ENCODE peak calls at places on chromosomes 6 and 20, in ten cellular contexts. U, A, F, R, N, O, B, S, I and D are unnamed samples.

GRCh38 chr6:138105880-138106664 is 1.1 kb downstream of the PERP start:
- DNase-seq in U (peak), A (no peak), F (no peak), R (no peak), N (peak), O (no peak), B (peak), S (no peak), I (no peak), D (no peak)

GRCh38 chr20:62178316-62179161 is 4.3 kb upstream of the MTG2 start:
- DNase-seq in U (no peak), A (no peak), F (peak), R (no peak), N (no peak), O (no peak), B (no peak), S (no peak), I (no peak), D (no peak)

GRCh38 chr6:115634899-115635298 is 425.8 kb downstream of the FRK start:
- DNase-seq in U (no peak), A (no peak), F (no peak), R (no peak), N (no peak), O (no peak), B (no peak), S (no peak), I (no peak), D (no peak)

GRCh38 chr6:63272397-63272796 is 47.4 kb downstream of the LGSN start:
- DNase-seq in U (peak), A (no peak), F (no peak), R (no peak), N (peak), O (no peak), B (no peak), S (no peak), I (no peak), D (no peak)

GRCh38 chr20:35451295-35451694 is 4.1 kb upstream of the CEP250 start:
- DNase-seq in U (no peak), A (no peak), F (no peak), R (peak), N (no peak), O (no peak), B (no peak), S (no peak), I (no peak), D (no peak)

GRCh38 chr20:32563311-32564272 is 21.5 kb downstream of the NOL4L start:
- DNase-seq in U (no peak), A (no peak), F (no peak), R (no peak), N (no peak), O (no peak), B (no peak), S (no peak), I (no peak), D (no peak)

GRCh38 chr6:158060447-158061360 is 79.0 kb downstream of the SYNJ2 start:
- DNase-seq in U (peak), A (peak), F (peak), R (peak), N (peak), O (no peak), B (peak), S (no peak), I (peak), D (peak)

GRCh38 chr6:56642366-56643261 is at the start of gene DST:
- DNase-seq in U (peak), A (peak), F (no peak), R (peak), N (peak), O (no peak), B (no peak), S (no peak), I (no peak), D (no peak)

GRCh38 chr6:133645000-133645619 is 243.8 kb upstream of the TCF21 start:
- DNase-seq in U (peak), A (no peak), F (no peak), R (no peak), N (no peak), O (no peak), B (no peak), S (no peak), I (peak), D (peak)

GRCh38 chr20:63782051-63782471 is 42.5 kb downstream of the SLC2A4RG start:
- DNase-seq in U (no peak), A (no peak), F (no peak), R (no peak), N (no peak), O (no peak), B (no peak), S (peak), I (no peak), D (no peak)

GRCh38 chr6:82889117-82889516 is 176.5 kb downstream of the UBE3D start:
- DNase-seq in U (no peak), A (no peak), F (no peak), R (no peak), N (no peak), O (no peak), B (no peak), S (no peak), I (no peak), D (no peak)

GRCh38 chr6:135604035-135604865 is 106.7 kb upstream of the AHI1 start:
- DNase-seq in U (no peak), A (no peak), F (no peak), R (no peak), N (no peak), O (no peak), B (no peak), S (no peak), I (no peak), D (no peak)

GRCh38 chr6:223763-224162 is 68.5 kb upstream of the DUSP22 start:
- DNase-seq in U (peak), A (no peak), F (no peak), R (no peak), N (no peak), O (no peak), B (no peak), S (no peak), I (no peak), D (no peak)

GRCh38 chr6:116144590-116144989 is 18.7 kb upstream of the COL10A1 start:
- DNase-seq in U (peak), A (no peak), F (no peak), R (no peak), N (no peak), O (no peak), B (no peak), S (no peak), I (no peak), D (no peak)

GRCh38 chr6:138503881-138504680 is 4.8 kb upstream of the NHSL1 start:
- DNase-seq in U (no peak), A (no peak), F (no peak), R (no peak), N (no peak), O (no peak), B (no peak), S (no peak), I (no peak), D (no peak)

GRCh38 chr6:133341607-133342158 is 100.5 kb downstream of the EYA4 start:
- DNase-seq in U (peak), A (no peak), F (no peak), R (no peak), N (peak), O (no peak), B (no peak), S (no peak), I (no peak), D (no peak)

GRCh38 chr20:46031701-46032254 is 2.8 kb downstream of the SLC12A5 start:
- DNase-seq in U (no peak), A (no peak), F (no peak), R (no peak), N (no peak), O (no peak), B (no peak), S (no peak), I (no peak), D (no peak)

GRCh38 chr6:64497634-64498033 is 862.0 kb downstream of the PHF3 start:
- DNase-seq in U (no peak), A (no peak), F (no peak), R (no peak), N (peak), O (no peak), B (no peak), S (no peak), I (no peak), D (no peak)

GRCh38 chr20:17995967-17996819 is 27.4 kb downstream of the MGME1 start:
- DNase-seq in U (peak), A (peak), F (no peak), R (no peak), N (peak), O (no peak), B (no peak), S (no peak), I (peak), D (peak)

GRCh38 chr6:88983532-88983931 is 20.1 kb upstream of the RNGTT start:
- DNase-seq in U (peak), A (peak), F (no peak), R (no peak), N (peak), O (no peak), B (peak), S (no peak), I (no peak), D (peak)

GRCh38 chr6:138307816-138308727 is 69.6 kb upstream of the SMIM28 start:
- DNase-seq in U (no peak), A (no peak), F (no peak), R (no peak), N (no peak), O (peak), B (peak), S (no peak), I (peak), D (no peak)

GRCh38 chr6:60867548-60867947 is 1418.5 kb downstream of the KHDRBS2 start:
- DNase-seq in U (no peak), A (no peak), F (no peak), R (no peak), N (no peak), O (no peak), B (no peak), S (no peak), I (no peak), D (no peak)

GRCh38 chr20:825710-826421 is 7.6 kb upstream of the FAM110A start:
- DNase-seq in U (peak), A (no peak), F (no peak), R (no peak), N (no peak), O (no peak), B (peak), S (no peak), I (no peak), D (peak)

GRCh38 chr6:21110684-21111398 is 482.7 kb upstream of the SOX4 start:
- DNase-seq in U (no peak), A (no peak), F (no peak), R (no peak), N (no peak), O (no peak), B (no peak), S (no peak), I (no peak), D (no peak)

GRCh38 chr20:2693996-2694471 is 1.5 kb downstream of the EBF4 start:
- DNase-seq in U (no peak), A (no peak), F (no peak), R (no peak), N (peak), O (no peak), B (no peak), S (no peak), I (no peak), D (peak)

GRCh38 chr6:159473844-159474243 is 219.2 kb downstream of the SOD2 start:
- DNase-seq in U (no peak), A (no peak), F (no peak), R (no peak), N (no peak), O (no peak), B (peak), S (no peak), I (peak), D (peak)

GRCh38 chr6:123909989-123910388 is 106.3 kb downstream of the NKAIN2 start:
- DNase-seq in U (no peak), A (no peak), F (no peak), R (no peak), N (peak), O (no peak), B (no peak), S (no peak), I (no peak), D (no peak)

GRCh38 chr6:45323656-45324224 is 4.4 kb upstream of the RUNX2 start:
- DNase-seq in U (no peak), A (no peak), F (no peak), R (no peak), N (no peak), O (no peak), B (no peak), S (no peak), I (no peak), D (no peak)
- H3K27ac ChIP-seq in U (no peak), A (no peak), F (no peak), R (no peak), N (no peak), O (no peak), B (no peak), S (no peak), I (no peak), D (no peak)

DNA sequence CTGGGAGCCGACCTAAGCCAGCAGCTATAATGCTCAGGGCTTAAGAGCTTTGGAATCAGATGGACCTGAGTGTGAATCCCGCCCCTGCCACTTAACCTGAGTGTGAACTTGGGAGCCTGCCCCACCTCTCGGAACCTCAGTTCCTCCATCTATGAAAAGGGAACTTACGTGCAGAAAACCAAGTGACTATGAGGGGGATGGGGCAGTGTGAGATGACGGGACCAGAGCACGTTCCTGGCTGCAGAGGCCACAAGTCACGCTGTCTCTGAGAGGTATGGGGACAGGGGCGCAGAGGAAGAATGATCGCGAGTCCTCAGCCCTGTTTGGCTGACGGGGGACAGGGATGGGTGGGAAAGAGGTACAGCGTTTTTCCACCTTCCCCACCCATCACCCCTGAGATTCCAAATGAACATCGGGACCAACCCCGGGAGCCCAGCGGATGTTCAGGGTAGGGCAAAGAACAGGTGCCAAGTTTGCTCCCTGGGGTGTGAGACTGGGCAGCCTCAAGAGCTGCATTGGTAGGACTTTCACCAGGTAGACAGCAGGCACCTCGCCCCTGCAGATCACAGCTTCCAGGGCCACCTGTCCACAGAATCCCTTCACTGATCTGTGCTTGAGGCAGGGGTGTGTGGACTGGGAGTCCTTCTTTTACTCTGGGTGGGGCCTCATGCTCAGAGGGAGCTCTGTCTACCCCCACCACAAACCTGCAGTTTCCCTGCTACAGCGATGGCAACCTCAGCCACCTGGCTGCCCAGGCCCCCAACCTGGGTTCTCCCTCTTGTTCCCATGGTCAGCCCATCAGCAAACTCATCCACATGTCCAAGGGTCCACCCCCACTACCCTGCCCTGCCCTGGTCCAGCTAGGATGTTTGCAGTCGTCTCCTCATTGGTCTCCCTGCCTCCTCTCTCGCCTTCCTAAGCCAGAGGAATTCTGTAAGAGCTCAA is 85.8 kb downstream of the CEBPB start:
- DNase-seq in U (no peak), A (no peak), F (peak), R (no peak), N (no peak), O (no peak), B (no peak), S (no peak), I (no peak), D (no peak)
- TF ChIP-seq POLR2A in U (no peak), A (no peak), F (peak), R (no peak), N (no peak), O (no peak), B (no peak), S (no peak), I (no peak), D (no peak)

GRCh38 chr20:38559764-38560163 is 21.2 kb upstream of the ADIG start:
- DNase-seq in U (peak), A (no peak), F (no peak), R (no peak), N (no peak), O (no peak), B (no peak), S (no peak), I (no peak), D (no peak)
- H3K27ac ChIP-seq in U (no peak), A (no peak), F (no peak), R (no peak), N (peak), O (no peak), B (no peak), S (no peak), I (no peak), D (no peak)

DNA sequence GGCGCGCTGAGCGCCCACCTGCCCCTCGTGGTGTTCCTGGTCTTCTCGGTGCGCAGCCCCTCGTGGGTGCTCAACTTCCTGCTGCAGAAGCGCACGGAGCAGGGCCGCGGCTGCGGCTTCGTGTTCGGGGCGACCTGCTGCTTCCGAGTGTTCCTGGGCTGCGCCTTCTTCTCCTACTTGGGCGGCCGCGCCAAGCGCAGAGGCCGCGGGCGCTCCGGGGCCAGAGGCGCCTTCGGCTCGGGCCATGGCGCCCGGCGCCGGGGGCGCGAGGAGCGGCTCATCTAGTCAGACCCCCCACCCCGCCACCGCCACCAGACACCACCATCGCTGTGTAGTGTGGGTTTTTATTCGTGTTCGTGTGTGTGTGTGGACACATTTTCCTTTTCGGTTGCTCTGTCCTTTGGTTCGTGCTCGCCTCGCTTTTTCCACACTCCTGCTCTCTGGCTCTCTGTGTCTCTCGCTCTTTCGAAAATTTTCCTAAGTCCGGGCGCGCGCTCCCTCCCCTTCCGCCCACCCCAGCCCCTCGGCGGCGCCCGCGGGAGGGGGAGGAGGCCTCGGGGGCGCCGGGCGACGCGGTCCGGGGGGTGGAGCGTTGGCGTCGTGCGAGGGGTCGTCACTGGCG is 38.0 kb downstream of the GNAS start:
- DNase-seq in U (peak), A (peak), F (peak), R (peak), N (peak), O (no peak), B (peak), S (no peak), I (peak), D (peak)
- TF ChIP-seq POLR2A in U (peak), A (peak), F (no peak), R (no peak), N (peak), O (peak), B (peak), S (peak), I (peak), D (no peak)

GRCh38 chr20:25055711-25056492 is 2.0 kb downstream of the ACSS1 start:
- DNase-seq in U (peak), A (no peak), F (no peak), R (no peak), N (peak), O (no peak), B (peak), S (no peak), I (peak), D (peak)

GRCh38 chr20:25058051-25058796 is at the start of gene ACSS1:
- DNase-seq in U (peak), A (peak), F (peak), R (peak), N (peak), O (no peak), B (peak), S (peak), I (peak), D (peak)

GRCh38 chr20:25057234-25058050 is 497 bp downstream of the ACSS1 start:
- DNase-seq in U (peak), A (peak), F (peak), R (no peak), N (peak), O (no peak), B (peak), S (no peak), I (peak), D (peak)

GRCh38 chr20:25054995-25055629 is 2.8 kb downstream of the ACSS1 start:
- DNase-seq in U (peak), A (no peak), F (peak), R (no peak), N (no peak), O (no peak), B (peak), S (no peak), I (peak), D (no peak)

DNA sequence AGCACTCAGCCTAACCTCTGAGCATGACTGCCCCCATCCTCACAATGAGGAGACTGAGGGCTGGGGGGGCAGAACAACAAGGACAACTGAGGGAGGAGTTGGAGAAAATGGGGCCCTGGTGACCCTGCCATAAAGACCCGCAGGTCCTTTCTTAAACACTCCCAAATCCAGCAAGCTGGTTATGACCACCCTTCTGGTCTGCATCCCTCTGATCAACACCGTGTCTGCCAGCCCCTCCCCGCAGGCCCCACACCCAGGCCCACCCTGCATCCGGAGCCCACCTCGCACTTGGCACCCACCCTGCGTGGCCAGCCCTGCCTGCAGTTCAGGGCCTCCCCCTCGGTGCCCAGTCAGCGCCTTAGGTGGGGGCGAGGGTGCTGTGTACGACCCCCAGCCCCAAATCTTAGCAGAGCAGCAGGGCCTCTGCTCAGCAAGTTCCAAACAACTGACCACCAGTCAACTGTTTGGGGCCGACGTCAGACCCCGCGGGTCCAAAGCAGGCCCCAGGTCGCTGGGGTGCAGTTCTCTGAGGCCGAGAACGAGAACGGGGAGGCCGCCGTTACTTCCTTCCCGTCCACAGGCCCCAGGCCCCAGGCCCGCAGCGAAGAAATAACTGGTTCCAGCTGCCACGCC is 1.2 kb downstream of the ACSS1 start:
- DNase-seq in U (no peak), A (no peak), F (peak), R (no peak), N (no peak), O (no peak), B (no peak), S (no peak), I (peak), D (no peak)
- H3K27ac ChIP-seq in U (no peak), A (peak), F (peak), R (peak), N (no peak), O (peak), B (peak), S (peak), I (peak), D (peak)

GRCh38 chr6:169725270-169726048 is 1.2 kb upstream of the PHF10 start:
- DNase-seq in U (peak), A (peak), F (peak), R (peak), N (peak), O (peak), B (peak), S (no peak), I (peak), D (peak)
- TF ChIP-seq POLR2A in U (no peak), A (no peak), F (no peak), R (no peak), N (no peak), O (no peak), B (peak), S (no peak), I (peak), D (no peak)

GRCh38 chr6:39520411-39520810 is 197.9 kb upstream of the KCNK16 start:
- DNase-seq in U (no peak), A (no peak), F (no peak), R (no peak), N (no peak), O (peak), B (no peak), S (no peak), I (no peak), D (no peak)
- H3K27ac ChIP-seq in U (no peak), A (no peak), F (no peak), R (no peak), N (no peak), O (peak), B (no peak), S (no peak), I (no peak), D (no peak)

GRCh38 chr6:37005061-37005810 is at the start of gene FGD2:
- DNase-seq in U (no peak), A (no peak), F (no peak), R (no peak), N (no peak), O (no peak), B (peak), S (no peak), I (no peak), D (no peak)
- TF ChIP-seq POLR2A in U (no peak), A (no peak), F (no peak), R (no peak), N (no peak), O (no peak), B (peak), S (peak), I (no peak), D (no peak)